ENCODE peak calls at places on chromosomes 4 and X, in four cellular contexts. F, A, S and L are unnamed samples.

GRCh38 chr4:7802093-7802726 is 137.5 kb downstream of the AFAP1 start:
- DNase-seq in F (peak; percentile 79), A (no peak), S (peak; percentile 42), L (no peak)

GRCh38 chr4:140267576-140267975 is 105.9 kb upstream of the SCOC start:
- DNase-seq in F (no peak), A (no peak), S (no peak), L (no peak)

GRCh38 chrX:30275498-30275897 is 28.6 kb downstream of the MAGEB1 start:
- DNase-seq in F (no peak), A (no peak), S (no peak), L (no peak)

GRCh38 chr4:3046149-3046548 is 28.2 kb downstream of the HTT-AS start:
- DNase-seq in F (no peak), A (no peak), S (no peak), L (no peak)

GRCh38 chr4:108473163-108473720 is 147.1 kb upstream of the RPL34 start:
- DNase-seq in F (no peak), A (no peak), S (no peak), L (no peak)

GRCh38 chr4:26176621-26177121 is 144.1 kb upstream of the RBPJ start:
- DNase-seq in F (no peak), A (peak; percentile 63), S (no peak), L (peak; percentile 77)

GRCh38 chr4:7717946-7718490 is 221.6 kb downstream of the AFAP1 start:
- DNase-seq in F (no peak), A (no peak), S (no peak), L (no peak)

GRCh38 chrX:56766554-56767412 is 37.7 kb downstream of the NBDY start:
- DNase-seq in F (no peak), A (no peak), S (no peak), L (no peak)

GRCh38 chrX:8237718-8238117 is 66.7 kb upstream of the VCX2 start:
- DNase-seq in F (no peak), A (no peak), S (no peak), L (no peak)

GRCh38 chr4:3484057-3484973 is 21.2 kb downstream of the DOK7 start:
- DNase-seq in F (no peak), A (no peak), S (no peak), L (no peak)

GRCh38 chr4:22014222-22014741 is 65.7 kb upstream of the KCNIP4 start:
- DNase-seq in F (no peak), A (no peak), S (no peak), L (no peak)

GRCh38 chr4:36269116-36269515 is 12.3 kb upstream of the DTHD1 start:
- DNase-seq in F (peak; percentile 85), A (no peak), S (no peak), L (no peak)

GRCh38 chr4:53734584-53735363 is 143.5 kb upstream of the LNX1 start:
- DNase-seq in F (no peak), A (no peak), S (no peak), L (no peak)

GRCh38 chr4:147596377-147596776 is 20.8 kb upstream of the TMEM184C start:
- DNase-seq in F (no peak), A (no peak), S (no peak), L (no peak)

GRCh38 chrX:72107320-72107719 is 24.4 kb downstream of the RTL5 start:
- DNase-seq in F (peak; percentile 64), A (no peak), S (no peak), L (no peak)

GRCh38 chrX:3346436-3347329 is at the start of gene MXRA5:
- DNase-seq in F (no peak), A (no peak), S (no peak), L (no peak)

GRCh38 chr4:47315346-47315745 is 148.2 kb downstream of the COMMD8 start:
- DNase-seq in F (no peak), A (no peak), S (no peak), L (no peak)

GRCh38 chr4:101287332-101287731 is 60.0 kb downstream of the PPP3CA start:
- DNase-seq in F (no peak), A (no peak), S (no peak), L (no peak)

GRCh38 chr4:663438-664428 is 10.3 kb downstream of the ATP5ME start:
- DNase-seq in F (peak; percentile 87), A (no peak), S (no peak), L (no peak)

GRCh38 chr4:56786955-56787354 is 34.5 kb downstream of the SPINK2 start:
- DNase-seq in F (no peak), A (no peak), S (no peak), L (peak; percentile 75)

GRCh38 chr4:157096439-157096838 is 20.5 kb downstream of the GLRB start:
- DNase-seq in F (no peak), A (no peak), S (no peak), L (no peak)

GRCh38 chr4:40283968-40284367 is 51.2 kb upstream of the CHRNA9 start:
- DNase-seq in F (peak; percentile 93), A (no peak), S (peak; percentile 70), L (no peak)

GRCh38 chr4:94758141-94758699 is 465 bp downstream of the BMPR1B start:
- DNase-seq in F (no peak), A (no peak), S (no peak), L (no peak)

GRCh38 chr4:94621491-94622080 is 136.2 kb upstream of the BMPR1B start:
- DNase-seq in F (no peak), A (no peak), S (no peak), L (no peak)

GRCh38 chr4:85970535-85970934 is 389.3 kb downstream of the MAPK10 start:
- DNase-seq in F (no peak), A (no peak), S (no peak), L (no peak)

GRCh38 chr4:76611164-76611563 is 176.1 kb downstream of the SHROOM3 start:
- DNase-seq in F (no peak), A (no peak), S (no peak), L (no peak)

GRCh38 chr4:182837831-182838230 is 79.4 kb downstream of the DCTD start:
- DNase-seq in F (no peak), A (no peak), S (no peak), L (no peak)

GRCh38 chrX:150573702-150574101 is 5.3 kb downstream of the MTM1 start:
- DNase-seq in F (peak; percentile 64), A (no peak), S (no peak), L (no peak)

GRCh38 chr4:23061431-23061830 is 368.7 kb downstream of the GBA3 start:
- DNase-seq in F (no peak), A (no peak), S (no peak), L (no peak)

GRCh38 chr4:113394730-113395530 is 345.5 kb downstream of the ANK2 start:
- DNase-seq in F (peak; percentile 50), A (peak; percentile 46), S (peak; percentile 21), L (peak; percentile 67)

GRCh38 chrX:45750639-45751038 is 550.0 kb upstream of the DIPK2B start:
- DNase-seq in F (no peak), A (no peak), S (no peak), L (no peak)

GRCh38 chrX:3520987-3521875 is 174.8 kb upstream of the MXRA5 start:
- DNase-seq in F (no peak), A (peak; percentile 62), S (no peak), L (no peak)

GRCh38 chr4:13881880-13882279 is 254.4 kb upstream of the BOD1L1 start:
- DNase-seq in F (no peak), A (no peak), S (no peak), L (no peak)

GRCh38 chr4:121156822-121157769 is 7.0 kb downstream of the TNIP3 start:
- DNase-seq in F (peak; percentile 49), A (no peak), S (no peak), L (no peak)